ENCODE peak calls at places on chromosome 10, in ten cellular contexts. R is HepG2, N is A549, Q is tibial artery, I is right cardiac atrium, D is left ventricle myocardium inferior, C is sigmoid colon, G is ascending aorta, Y is Panc1, T is GM23248. U is an unnamed sample. For H3K4me1, the result is how much of the 10 kb centered on the place peaks cover.

GRCh38 chr10:47364366-47364765 is 16.2 kb downstream of the RBP3 start:
- DNase-seq in T (no peak), Q (peak), C (no peak), Y (no peak), G (no peak), N (no peak), R (no peak), D (no peak), I (no peak), U (no peak)

GRCh38 chr10:112927980-112928379 is 22.1 kb upstream of the TCF7L2 start:
- DNase-seq in C (no peak), T (no peak), Y (no peak), N (no peak), Q (peak), G (no peak), I (no peak), R (no peak), D (no peak), U (no peak)

GRCh38 chr10:49505589-49505988 is 33.3 kb downstream of the ERCC6 start:
- DNase-seq in N (no peak), Y (no peak), R (no peak), T (no peak), C (no peak), Q (no peak), I (no peak), G (no peak), D (no peak), U (no peak)

GRCh38 chr10:128498746-128499145 is 372.5 kb upstream of the MKI67 start:
- DNase-seq in D (no peak), Y (no peak), C (no peak), R (no peak), Q (no peak), I (no peak), T (no peak), N (no peak), G (no peak), U (no peak)

GRCh38 chr10:95820363-95820762 is 64.4 kb downstream of the ENTPD1 start:
- DNase-seq in T (no peak), N (no peak), C (no peak), I (no peak), Y (no peak), R (no peak), G (no peak), Q (no peak), D (no peak), U (no peak)

GRCh38 chr10:114492351-114493037 is 88.2 kb upstream of the AFAP1L2 start:
- DNase-seq in G (no peak), Q (no peak), C (no peak), T (no peak), D (no peak), I (no peak), Y (no peak), N (no peak), R (no peak), U (no peak)

GRCh38 chr10:119896061-119896655 is 3.6 kb downstream of the SEC23IP start:
- DNase-seq in G (no peak), I (no peak), T (peak), D (no peak), C (no peak), Y (no peak), Q (no peak), N (no peak), R (peak), U (no peak)

GRCh38 chr10:90193240-90193985 is 492.0 kb downstream of the KIF20B start:
- DNase-seq in G (no peak), I (no peak), T (peak), Y (no peak), R (no peak), D (no peak), Q (no peak), N (no peak), C (no peak), U (no peak)

GRCh38 chr10:17088118-17088806 is 41.3 kb downstream of the CUBN start:
- DNase-seq in I (no peak), C (no peak), R (peak), D (no peak), Q (no peak), T (peak), N (peak), G (no peak), Y (peak), U (no peak)

GRCh38 chr10:84499846-84500245 is 171.5 kb downstream of the CCSER2 start:
- DNase-seq in N (no peak), R (no peak), Q (no peak), Y (no peak), D (no peak), G (no peak), T (no peak), I (no peak), C (no peak), U (no peak)

GRCh38 chr10:511101-511848 is 178.2 kb downstream of the DIP2C start:
- DNase-seq in Y (peak), N (peak), C (peak), T (peak), D (peak), I (peak), R (peak), G (peak), Q (peak), U (peak)

GRCh38 chr10:78973901-78974408 is 94.8 kb upstream of the ZMIZ1 start:
- DNase-seq in C (peak), T (peak), Q (no peak), Y (peak), N (peak), R (peak), G (peak), I (peak), D (peak), U (peak)

GRCh38 chr10:46092523-46093195 is 46.6 kb upstream of the MSMB start:
- DNase-seq in D (no peak), I (no peak), C (no peak), Y (no peak), Q (no peak), N (no peak), T (no peak), G (no peak), R (no peak), U (no peak)

GRCh38 chr10:51074238-51075028 is at the start of gene PRKG1:
- DNase-seq in T (peak), Q (peak), G (peak), I (peak), R (peak), N (peak), D (peak), Y (peak), C (peak), U (peak)

GRCh38 chr10:113683300-113683699 is 3.6 kb downstream of the CASP7 start:
- DNase-seq in Q (no peak), N (no peak), C (no peak), Y (no peak), D (no peak), T (no peak), R (no peak), G (no peak), I (no peak), U (no peak)

GRCh38 chr10:22959950-22960349 is 32.1 kb downstream of the ARMC3 start:
- DNase-seq in I (no peak), R (peak), D (no peak), Y (no peak), N (no peak), Q (no peak), T (no peak), G (no peak), C (no peak), U (no peak)

GRCh38 chr10:126063353-126063791 is 167.0 kb downstream of the FANK1 start:
- DNase-seq in N (no peak), Y (no peak), I (no peak), R (no peak), D (no peak), T (peak), C (no peak), Q (no peak), G (no peak), U (no peak)

GRCh38 chr10:13001041-13001886 is at the start of gene CCDC3:
- DNase-seq in I (peak), C (no peak), N (peak), Y (no peak), Q (peak), R (no peak), T (peak), G (no peak), D (peak), U (peak)

GRCh38 chr10:132272767-132273090 is 35.0 kb downstream of the STK32C start:
- DNase-seq in R (no peak), Y (no peak), I (no peak), C (no peak), D (no peak), N (no peak), G (no peak), Q (no peak), T (no peak), U (no peak)

GRCh38 chr10:14954934-14955333 is 1.0 kb upstream of the DCLRE1C start:
- DNase-seq in I (no peak), C (no peak), T (no peak), Q (no peak), N (no peak), Y (no peak), R (no peak), D (no peak), G (no peak), U (no peak)

DNA sequence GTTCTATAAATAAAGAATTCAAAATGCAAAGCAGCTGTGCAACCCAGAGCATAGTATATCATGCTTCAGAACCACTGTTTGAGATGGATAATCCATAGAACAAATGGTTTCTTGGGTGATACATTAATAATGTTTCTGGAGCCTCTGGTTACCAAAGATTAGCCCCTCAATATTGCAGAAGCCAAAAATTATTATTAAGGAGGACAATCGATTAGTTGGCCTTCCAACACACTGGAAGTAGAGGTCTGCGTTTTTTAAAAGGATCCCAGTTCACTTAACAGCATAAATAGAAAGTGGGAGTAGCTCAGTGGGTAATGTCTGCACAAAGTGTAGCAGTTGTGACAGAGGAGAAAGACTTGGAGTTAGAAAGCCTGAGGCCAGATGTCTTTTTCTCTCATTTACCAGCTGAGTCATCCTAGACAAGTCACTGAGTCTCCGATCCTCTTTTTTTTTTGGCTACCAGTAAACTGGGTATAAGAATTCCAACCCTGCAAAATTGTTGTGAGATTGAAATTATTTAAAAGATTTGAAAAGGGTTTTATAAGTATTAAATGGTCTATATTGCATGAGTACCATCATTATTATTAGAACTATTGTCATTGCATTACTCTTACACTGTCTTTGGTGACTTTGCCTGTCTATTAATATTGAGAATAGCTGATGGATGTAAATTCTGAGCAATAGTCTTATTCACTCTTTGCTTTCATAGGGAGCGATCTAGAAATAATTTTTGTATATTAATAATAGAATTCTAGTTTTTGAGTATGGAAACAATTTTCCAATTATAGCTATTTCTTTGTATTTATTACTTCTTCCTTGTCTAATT is 73.8 kb downstream of the ARID5B start:
- DNase-seq in C (no peak), R (no peak), T (peak), G (no peak), N (peak), Q (no peak), I (no peak), Y (no peak), D (no peak), U (no peak)
- H3K4me1 ChIP-seq in C (half or more), R (under half), T (under half), G (under half), N (under half), Q (half or more), I (under half), Y (under half), D (half or more), U (under half)

DNA sequence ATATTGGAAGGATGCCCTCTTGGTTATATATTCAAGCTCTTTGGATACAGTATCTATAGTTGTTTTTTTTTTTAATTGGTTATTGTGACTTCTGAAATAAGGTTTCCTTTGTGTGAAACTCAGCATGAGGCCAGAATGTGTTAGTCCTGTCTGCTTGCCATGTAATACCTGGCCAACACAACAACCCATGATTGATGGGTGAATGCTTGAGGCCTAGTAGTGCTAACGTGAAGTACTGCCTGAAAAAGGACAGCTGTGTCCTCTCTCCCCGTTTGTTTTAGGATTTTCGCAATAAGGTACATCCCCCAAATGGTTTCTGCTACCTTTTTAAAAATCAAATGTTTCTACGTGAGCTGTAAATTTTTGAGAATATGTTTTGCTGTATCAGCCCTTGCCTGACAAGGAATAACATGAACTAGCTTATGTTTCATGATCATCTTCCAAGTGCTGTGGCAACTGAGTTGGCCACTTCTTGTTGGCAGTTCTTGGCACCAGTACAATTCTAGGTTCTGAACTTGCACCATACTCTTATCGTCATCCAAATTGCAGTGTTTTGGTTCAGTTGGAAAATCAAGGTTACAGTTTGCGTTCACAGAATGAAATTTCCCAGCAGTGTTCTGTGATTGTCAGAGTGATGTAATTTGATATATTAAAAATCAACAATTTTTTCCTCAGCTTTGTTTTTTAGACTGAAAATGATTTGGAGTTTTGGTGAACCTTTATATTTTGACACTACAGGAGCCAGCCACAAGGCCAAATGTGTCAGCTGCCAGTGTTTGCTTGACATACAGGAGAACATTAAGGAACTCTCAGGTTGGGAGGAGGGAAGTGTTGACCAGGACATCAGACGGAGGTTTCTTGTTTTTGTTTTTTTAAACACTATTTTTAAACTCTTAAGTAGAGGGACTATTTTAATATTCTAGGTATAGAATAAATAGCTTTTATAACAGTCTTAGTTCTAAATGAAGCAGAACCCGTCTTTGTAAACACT is 13.5 kb upstream of the ASCC1 start:
- DNase-seq in N (no peak), T (peak), R (no peak), Y (no peak), G (no peak), C (peak), I (no peak), Q (peak), D (no peak), U (no peak)
- H3K27ac ChIP-seq in N (peak), T (no peak), R (no peak), Y (peak), G (peak), C (peak), I (peak), Q (peak), D (peak), U (no peak)

DNA sequence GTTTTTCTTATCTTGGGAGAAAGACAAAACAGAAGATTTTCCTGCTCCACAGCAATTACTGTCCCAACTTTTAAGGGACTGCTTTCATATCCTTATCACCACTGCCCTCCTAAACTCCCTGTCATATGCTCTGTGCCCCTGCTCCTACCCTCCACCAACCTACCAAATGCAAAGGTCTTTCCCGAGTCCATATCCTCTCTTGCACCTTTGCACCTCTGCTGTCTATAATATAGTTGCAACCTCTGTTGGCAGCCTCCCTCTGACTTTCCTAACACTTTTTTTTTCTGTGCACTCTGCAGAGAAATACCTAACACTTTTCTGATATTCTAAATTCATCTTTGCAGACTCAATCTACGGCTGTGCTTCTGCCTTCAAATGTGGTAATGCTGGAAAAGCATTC is 84.9 kb downstream of the DNMBP start:
- DNase-seq in Q (no peak), R (no peak), T (no peak), N (no peak), Y (no peak), C (no peak), I (no peak), D (no peak), G (no peak), U (no peak)
- H3K4me1 ChIP-seq in Q (under half), R (half or more), T (under half), N (half or more), Y (half or more), C (under half), I (under half), D (under half), G (under half), U (under half)

GRCh38 chr10:73916761-73917470 is 6.0 kb downstream of the PLAU start:
- DNase-seq in Y (no peak), Q (no peak), D (no peak), R (no peak), I (no peak), N (no peak), T (no peak), C (no peak), G (no peak), U (no peak)
- H3K27ac ChIP-seq in Y (peak), Q (no peak), D (peak), R (no peak), I (no peak), N (no peak), T (no peak), C (no peak), G (no peak), U (no peak)

DNA sequence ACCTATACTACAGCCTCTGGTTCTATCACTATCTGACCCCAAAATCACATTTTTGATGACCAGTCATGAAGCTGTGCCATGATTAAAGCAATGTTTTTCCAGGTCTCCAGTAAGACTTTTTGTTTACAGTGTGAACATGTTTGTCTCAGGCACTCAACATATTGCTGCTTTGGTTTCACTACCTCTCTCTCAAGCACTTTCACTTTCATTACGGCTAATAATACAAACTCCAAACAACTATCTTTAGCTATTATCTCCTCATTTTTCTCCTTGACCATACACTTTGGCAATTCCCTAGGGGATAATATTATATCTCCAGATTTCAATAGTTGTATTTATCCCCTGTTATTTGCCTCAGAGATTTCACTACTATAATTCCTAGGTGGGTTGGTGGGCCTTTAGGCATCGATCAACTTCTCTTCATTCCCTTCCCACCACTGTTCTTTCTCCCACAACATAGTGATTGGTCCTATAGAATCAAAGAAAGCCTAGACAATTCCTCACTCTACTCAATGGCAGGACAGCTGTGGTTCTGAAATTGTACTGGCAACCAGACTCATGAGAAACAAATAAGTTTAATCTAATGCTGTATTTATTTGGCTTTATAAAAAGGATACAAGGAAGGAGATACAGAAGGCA is 261.4 kb upstream of the ZWINT start:
- DNase-seq in I (no peak), T (no peak), Q (no peak), R (no peak), D (no peak), Y (no peak), C (no peak), G (no peak), N (no peak), U (no peak)
- H3K4me1 ChIP-seq in I (under half), T (under half), Q (under half), R (under half), D (under half), Y (under half), C (under half), G (under half), N (under half), U (under half)

GRCh38 chr10:24872790-24873182 is 79.6 kb downstream of the PRTFDC1 start:
- DNase-seq in D (no peak), Y (no peak), T (no peak), I (no peak), C (no peak), N (no peak), G (no peak), Q (no peak), R (no peak), U (no peak)
- H3K27ac ChIP-seq in D (no peak), Y (no peak), T (peak), I (no peak), C (no peak), N (peak), G (peak), Q (no peak), R (no peak), U (no peak)

DNA sequence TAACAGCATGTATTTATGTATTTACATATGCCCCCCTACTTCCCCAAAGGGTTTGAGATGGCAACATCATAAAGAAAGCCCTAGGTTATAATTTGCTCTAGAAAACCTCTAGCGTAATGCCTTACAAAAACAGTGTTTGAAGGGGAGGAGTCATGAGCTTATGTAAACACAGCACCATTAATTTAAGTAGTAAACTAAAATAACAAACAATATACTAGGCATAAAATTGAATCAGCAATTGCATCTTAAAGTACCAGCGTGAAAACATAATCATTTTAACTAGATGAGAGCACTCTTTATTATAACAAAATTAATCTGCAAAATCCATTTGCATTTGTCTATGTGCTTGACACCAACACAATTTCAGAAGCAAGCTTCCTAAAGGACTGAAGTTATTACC is 507.2 kb upstream of the NRP1 start:
- DNase-seq in N (no peak), R (no peak), T (no peak), Y (no peak), D (no peak), C (no peak), G (no peak), I (no peak), Q (no peak), U (no peak)
- H3K4me1 ChIP-seq in N (under half), R (under half), T (under half), Y (under half), D (under half), C (under half), G (under half), I (under half), Q (under half), U (under half)

GRCh38 chr10:104259999-104260774 is 5.5 kb downstream of the GSTO1 start:
- DNase-seq in D (no peak), Q (no peak), I (no peak), T (peak), G (no peak), N (no peak), C (no peak), R (no peak), Y (no peak), U (no peak)
- H3K27ac ChIP-seq in D (peak), Q (peak), I (peak), T (peak), G (peak), N (no peak), C (peak), R (no peak), Y (no peak), U (no peak)

GRCh38 chr10:80197972-80198591 is 7.3 kb downstream of the ANXA11 start:
- DNase-seq in C (no peak), Y (no peak), Q (no peak), N (no peak), T (no peak), G (no peak), D (peak), R (no peak), I (no peak), U (no peak)
- H3K4me1 ChIP-seq in C (half or more), Y (half or more), Q (half or more), N (half or more), T (half or more), G (half or more), D (half or more), R (half or more), I (half or more), U (under half)